ENCODE peak calls at places on chromosomes 13 and 19, in nine cellular contexts. E is kidney epithelial cell; Z is fibroblast of the aortic adventitia; R is activated naive CD4-positive, alpha-beta T cell treated with Interleukin-2 at 50 U/mL for 16 hours; K is mesothelial cell of epicardium; W is tibial nerve; Q is psoas muscle; B is progenitor cell of endocrine pancreas; G is activated CD4-positive, alpha-beta T cell treated with anti-CD3 and anti-CD28 coated beads, Interleukin-2, amount 50 U/mL, for 4 hours. Y is an unnamed sample.

GRCh38 chr13:59823495-59823894 is 340.2 kb downstream of the DIAPH3 start:
- DNase-seq in E (peak; percentile 26), Z (peak; percentile 48), R (no peak), K (no peak), W (no peak), Q (no peak), B (no peak), G (no peak), Y (no peak)

GRCh38 chr13:67950594-67950993 is 720.5 kb upstream of the PCDH9 start:
- DNase-seq in E (no peak), Z (no peak), R (no peak), K (no peak), W (no peak), Q (no peak), B (no peak), G (no peak), Y (no peak)

GRCh38 chr19:56158170-56158757 is 17.2 kb downstream of the ZNF444 start:
- DNase-seq in E (no peak), Z (no peak), R (no peak), K (no peak), W (no peak), Q (no peak), B (no peak), G (no peak), Y (no peak)

GRCh38 chr19:24048261-24048660 is 38.7 kb upstream of the ZNF254 start:
- DNase-seq in E (no peak), Z (no peak), R (no peak), K (no peak), W (no peak), Q (no peak), B (no peak), G (no peak), Y (no peak)

GRCh38 chr19:18153555-18154134 is 682 bp downstream of the PIK3R2 start:
- DNase-seq in E (no peak), Z (no peak), R (peak; percentile 25), K (peak; percentile 49), W (no peak), Q (peak; percentile 40), B (no peak), G (no peak), Y (peak; percentile 42)

GRCh38 chr19:50313812-50314536 is 15.2 kb downstream of the KCNC3 start:
- DNase-seq in E (no peak), Z (no peak), R (no peak), K (no peak), W (no peak), Q (no peak), B (no peak), G (no peak), Y (no peak)

GRCh38 chr13:64871742-64872141 is 2358.4 kb downstream of the PCDH9 start:
- DNase-seq in E (no peak), Z (peak; percentile 2), R (no peak), K (no peak), W (no peak), Q (no peak), B (no peak), G (no peak), Y (no peak)

GRCh38 chr19:7658219-7658686 is 10.6 kb upstream of the RETN start:
- DNase-seq in E (no peak), Z (no peak), R (peak; percentile 35), K (no peak), W (no peak), Q (no peak), B (no peak), G (no peak), Y (peak; percentile 53)

GRCh38 chr13:94063096-94063495 is 416.4 kb downstream of the DCT start:
- DNase-seq in E (no peak), Z (peak; percentile 53), R (no peak), K (no peak), W (no peak), Q (no peak), B (no peak), G (no peak), Y (no peak)

GRCh38 chr19:6424190-6424938 is at the start of gene KHSRP:
- DNase-seq in E (no peak), Z (no peak), R (peak; percentile 39), K (no peak), W (no peak), Q (peak; percentile 100), B (no peak), G (peak; percentile 35), Y (no peak)

GRCh38 chr13:38902551-38902950 is 88.1 kb downstream of the STOML3 start:
- DNase-seq in E (no peak), Z (no peak), R (no peak), K (no peak), W (no peak), Q (no peak), B (no peak), G (no peak), Y (no peak)

GRCh38 chr19:45577111-45577905 is 7.3 kb downstream of the OPA3 start:
- DNase-seq in E (peak; percentile 86), Z (peak; percentile 89), R (no peak), K (no peak), W (no peak), Q (peak; percentile 51), B (peak; percentile 30), G (no peak), Y (no peak)

GRCh38 chr19:36213793-36214387 is 575 bp downstream of the ZNF565 start:
- DNase-seq in E (no peak), Z (no peak), R (no peak), K (peak; percentile 38), W (no peak), Q (no peak), B (no peak), G (peak; percentile 36), Y (no peak)

GRCh38 chr19:10006335-10006708 is 4.0 kb downstream of the COL5A3 start:
- DNase-seq in E (no peak), Z (peak; percentile 57), R (peak; percentile 23), K (no peak), W (no peak), Q (peak; percentile 43), B (no peak), G (no peak), Y (no peak)

GRCh38 chr13:25095862-25096453 is at the start of gene PABPC3:
- DNase-seq in E (no peak), Z (no peak), R (no peak), K (no peak), W (no peak), Q (no peak), B (no peak), G (no peak), Y (no peak)

GRCh38 chr13:43830481-43830873 is 43.7 kb upstream of the ENOX1 start:
- DNase-seq in E (no peak), Z (peak; percentile 98), R (no peak), K (no peak), W (no peak), Q (no peak), B (no peak), G (no peak), Y (no peak)

GRCh38 chr19:11674067-11674492 is 64.7 kb downstream of the ZNF823 start:
- DNase-seq in E (no peak), Z (no peak), R (no peak), K (no peak), W (no peak), Q (no peak), B (no peak), G (no peak), Y (no peak)

GRCh38 chr13:24688901-24689300 is 8.7 kb downstream of the ATP12A start:
- DNase-seq in E (no peak), Z (no peak), R (no peak), K (no peak), W (no peak), Q (no peak), B (no peak), G (no peak), Y (no peak)

GRCh38 chr19:39599116-39599515 is 3.2 kb upstream of the LGALS13 start:
- DNase-seq in E (no peak), Z (peak; percentile 38), R (peak; percentile 6), K (peak; percentile 59), W (no peak), Q (no peak), B (peak; percentile 42), G (no peak), Y (peak; percentile 40)

GRCh38 chr19:39402417-39403297 is 4.0 kb upstream of the ZFP36 start:
- DNase-seq in E (no peak), Z (peak; percentile 94), R (peak; percentile 86), K (peak; percentile 85), W (peak; percentile 90), Q (peak; percentile 97), B (peak; percentile 56), G (peak; percentile 78), Y (peak; percentile 90)

GRCh38 chr13:52459668-52460067 is 4.4 kb downstream of the CKAP2 start:
- DNase-seq in E (no peak), Z (peak; percentile 36), R (no peak), K (no peak), W (no peak), Q (no peak), B (no peak), G (no peak), Y (no peak)

GRCh38 chr13:67619987-67620386 is 389.9 kb upstream of the PCDH9 start:
- DNase-seq in E (peak; percentile 5), Z (no peak), R (no peak), K (no peak), W (no peak), Q (no peak), B (no peak), G (no peak), Y (no peak)

GRCh38 chr19:51621178-51621577 is 9.0 kb downstream of the SIGLEC5 start:
- DNase-seq in E (no peak), Z (no peak), R (no peak), K (no peak), W (no peak), Q (no peak), B (no peak), G (no peak), Y (no peak)

GRCh38 chr13:113589961-113590339 is 5.4 kb downstream of the TFDP1 start:
- DNase-seq in E (no peak), Z (no peak), R (no peak), K (no peak), W (no peak), Q (no peak), B (no peak), G (no peak), Y (no peak)

GRCh38 chr13:46632171-46632570 is 79.2 kb downstream of the LRCH1 start:
- DNase-seq in E (no peak), Z (no peak), R (no peak), K (no peak), W (no peak), Q (no peak), B (no peak), G (no peak), Y (no peak)